ENCODE peak calls at places on chromosomes 11 and 22, in four cellular contexts. One of them, this sample, is unnamed.

GRCh38 chr22:35352214-35353111 is 28.4 kb upstream of the HMOX1 start:
- DNase-seq in fibroblast of the aortic adventitia: no peak
- DNase-seq in colonic mucosa: peak; percentile 47
- DNase-seq in HL-60: peak; percentile 46
- DNase-seq in this sample: no peak

GRCh38 chr11:74611369-74611861 is 19.0 kb downstream of the POLD3 start:
- DNase-seq in HL-60: no peak
- DNase-seq in fibroblast of the aortic adventitia: peak; percentile 91
- DNase-seq in colonic mucosa: no peak
- DNase-seq in this sample: peak; percentile 84

GRCh38 chr11:15852179-15852578 is 504.2 kb downstream of the SOX6 start:
- DNase-seq in fibroblast of the aortic adventitia: peak; percentile 17
- DNase-seq in colonic mucosa: no peak
- DNase-seq in HL-60: no peak
- DNase-seq in this sample: no peak

GRCh38 chr11:122441702-122442092 is 213.8 kb upstream of the UBASH3B start:
- DNase-seq in colonic mucosa: no peak
- DNase-seq in fibroblast of the aortic adventitia: peak; percentile 16
- DNase-seq in HL-60: no peak
- DNase-seq in this sample: peak; percentile 7

GRCh38 chr11:96107143-96107829 is 183.4 kb upstream of the MTMR2 start:
- DNase-seq in HL-60: no peak
- DNase-seq in fibroblast of the aortic adventitia: no peak
- DNase-seq in colonic mucosa: no peak
- DNase-seq in this sample: no peak

GRCh38 chr11:111206472-111206871 is 39.1 kb upstream of the POU2AF2 start:
- DNase-seq in colonic mucosa: no peak
- DNase-seq in HL-60: no peak
- DNase-seq in fibroblast of the aortic adventitia: peak; percentile 89
- DNase-seq in this sample: peak; percentile 87

GRCh38 chr11:122852071-122852831 is 14.0 kb downstream of the CRTAM start:
- DNase-seq in colonic mucosa: no peak
- DNase-seq in fibroblast of the aortic adventitia: peak; percentile 10
- DNase-seq in HL-60: no peak
- DNase-seq in this sample: no peak

GRCh38 chr22:24975813-24976341 is 23.4 kb downstream of the KIAA1671 start:
- DNase-seq in fibroblast of the aortic adventitia: peak; percentile 62
- DNase-seq in colonic mucosa: no peak
- DNase-seq in HL-60: no peak
- DNase-seq in this sample: peak; percentile 39

GRCh38 chr22:39135092-39135896 is 17.2 kb downstream of the CBX7 start:
- DNase-seq in HL-60: peak; percentile 49
- DNase-seq in fibroblast of the aortic adventitia: no peak
- DNase-seq in colonic mucosa: no peak
- DNase-seq in this sample: peak; percentile 39

GRCh38 chr11:119056397-119056999 is 507 bp downstream of the HYOU1 start:
- DNase-seq in fibroblast of the aortic adventitia: no peak
- DNase-seq in HL-60: peak; percentile 14
- DNase-seq in colonic mucosa: peak; percentile 56
- DNase-seq in this sample: peak; percentile 7

GRCh38 chr11:67364783-67365525 is 8.4 kb downstream of the CLCF1 start:
- DNase-seq in colonic mucosa: no peak
- DNase-seq in fibroblast of the aortic adventitia: no peak
- DNase-seq in HL-60: no peak
- DNase-seq in this sample: no peak

GRCh38 chr11:17314232-17314547 is 37.4 kb upstream of the NCR3LG1 start:
- DNase-seq in HL-60: no peak
- DNase-seq in colonic mucosa: no peak
- DNase-seq in fibroblast of the aortic adventitia: peak; percentile 89
- DNase-seq in this sample: peak; percentile 84

GRCh38 chr11:19869466-19869865 is 156.8 kb downstream of the NAV2 start:
- DNase-seq in HL-60: no peak
- DNase-seq in colonic mucosa: no peak
- DNase-seq in fibroblast of the aortic adventitia: no peak
- DNase-seq in this sample: no peak

GRCh38 chr11:94635072-94635471 is 67.9 kb downstream of the PIWIL4 start:
- DNase-seq in colonic mucosa: no peak
- DNase-seq in fibroblast of the aortic adventitia: no peak
- DNase-seq in HL-60: no peak
- DNase-seq in this sample: no peak

GRCh38 chr22:50604623-50605348 is 4.2 kb downstream of the MAPK8IP2 start:
- DNase-seq in colonic mucosa: no peak
- DNase-seq in fibroblast of the aortic adventitia: no peak
- DNase-seq in HL-60: no peak
- DNase-seq in this sample: no peak

GRCh38 chr11:87144266-87144665 is 106.5 kb downstream of the TMEM135 start:
- DNase-seq in colonic mucosa: no peak
- DNase-seq in fibroblast of the aortic adventitia: no peak
- DNase-seq in HL-60: no peak
- DNase-seq in this sample: no peak

GRCh38 chr22:30196141-30196866 is 50.3 kb downstream of the LIF start:
- DNase-seq in colonic mucosa: peak; percentile 65
- DNase-seq in fibroblast of the aortic adventitia: peak; percentile 100
- DNase-seq in HL-60: peak; percentile 85
- DNase-seq in this sample: peak; percentile 99

GRCh38 chr11:62926669-62927455 is 5.7 kb upstream of the CHRM1 start:
- DNase-seq in HL-60: no peak
- DNase-seq in colonic mucosa: no peak
- DNase-seq in fibroblast of the aortic adventitia: no peak
- DNase-seq in this sample: no peak

GRCh38 chr11:62933285-62933684 is 12.1 kb upstream of the CHRM1 start:
- DNase-seq in fibroblast of the aortic adventitia: no peak
- DNase-seq in colonic mucosa: peak; percentile 46
- DNase-seq in HL-60: no peak
- DNase-seq in this sample: no peak

GRCh38 chr11:62928011-62928410 is 6.8 kb upstream of the CHRM1 start:
- DNase-seq in fibroblast of the aortic adventitia: no peak
- DNase-seq in colonic mucosa: no peak
- DNase-seq in HL-60: no peak
- DNase-seq in this sample: no peak

GRCh38 chr11:62931501-62932278 is 10.5 kb upstream of the CHRM1 start:
- DNase-seq in fibroblast of the aortic adventitia: no peak
- DNase-seq in colonic mucosa: no peak
- DNase-seq in HL-60: no peak
- DNase-seq in this sample: no peak

GRCh38 chr11:62930157-62930556 is 9.0 kb upstream of the CHRM1 start:
- DNase-seq in colonic mucosa: no peak
- DNase-seq in HL-60: no peak
- DNase-seq in fibroblast of the aortic adventitia: no peak
- DNase-seq in this sample: no peak
- TF ChIP-seq CTCF in colonic mucosa: no peak
- TF ChIP-seq CTCF in HL-60: no peak
- TF ChIP-seq CTCF in fibroblast of the aortic adventitia: no peak
- TF ChIP-seq CTCF in this sample: no peak

DNA sequence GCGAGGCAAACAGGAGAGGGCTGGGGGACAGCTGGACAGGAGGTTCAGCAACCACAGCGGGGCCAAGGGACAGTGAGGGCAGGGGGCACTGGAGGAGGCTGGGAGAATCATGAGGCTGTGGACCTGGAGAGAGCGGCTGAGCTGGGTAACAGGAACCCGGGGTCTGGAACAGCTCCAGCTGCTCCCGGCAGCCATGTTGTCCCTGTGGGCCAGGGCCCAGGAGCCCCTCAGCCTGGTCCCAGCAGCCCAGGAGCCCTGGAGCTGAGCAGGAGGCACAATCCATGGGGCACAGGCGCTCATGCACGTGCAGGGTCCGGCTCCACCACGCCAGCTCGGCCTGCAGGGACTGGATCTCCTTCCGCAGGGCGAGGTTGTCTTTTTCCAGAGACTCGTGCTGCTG is 7.4 kb downstream of the BATF2 start:
- DNase-seq in HL-60: no peak
- DNase-seq in colonic mucosa: no peak
- DNase-seq in fibroblast of the aortic adventitia: no peak
- DNase-seq in this sample: no peak
- H3K4me3 ChIP-seq in HL-60: no peak overlapping the region
- H3K4me3 ChIP-seq in colonic mucosa: no peak overlapping the region
- H3K4me3 ChIP-seq in fibroblast of the aortic adventitia: no peak overlapping the region
- H3K4me3 ChIP-seq in this sample: no peak overlapping the region

GRCh38 chr11:101390539-101390938 is 193.3 kb downstream of the TRPC6 start:
- DNase-seq in colonic mucosa: no peak
- DNase-seq in HL-60: no peak
- DNase-seq in fibroblast of the aortic adventitia: peak; percentile 10
- DNase-seq in this sample: peak; percentile 12
- TF ChIP-seq CTCF in colonic mucosa: no peak
- TF ChIP-seq CTCF in HL-60: no peak
- TF ChIP-seq CTCF in fibroblast of the aortic adventitia: peak; percentile 17
- TF ChIP-seq CTCF in this sample: peak; percentile 15

GRCh38 chr11:46736615-46737014 is 17.6 kb downstream of the F2 start:
- DNase-seq in fibroblast of the aortic adventitia: no peak
- DNase-seq in HL-60: no peak
- DNase-seq in colonic mucosa: no peak
- DNase-seq in this sample: no peak
- H3K4me3 ChIP-seq in fibroblast of the aortic adventitia: no peak overlapping the region
- H3K4me3 ChIP-seq in HL-60: no peak overlapping the region
- H3K4me3 ChIP-seq in colonic mucosa: no peak overlapping the region
- H3K4me3 ChIP-seq in this sample: no peak overlapping the region

GRCh38 chr22:22359465-22359864 is 114.9 kb downstream of the VPREB1 start:
- DNase-seq in fibroblast of the aortic adventitia: no peak
- DNase-seq in colonic mucosa: no peak
- DNase-seq in HL-60: no peak
- DNase-seq in this sample: no peak

GRCh38 chr22:22358136-22358535 is 113.5 kb downstream of the VPREB1 start:
- DNase-seq in fibroblast of the aortic adventitia: no peak
- DNase-seq in HL-60: no peak
- DNase-seq in colonic mucosa: no peak
- DNase-seq in this sample: no peak

GRCh38 chr22:22355233-22355834 is 110.7 kb downstream of the VPREB1 start:
- DNase-seq in fibroblast of the aortic adventitia: no peak
- DNase-seq in HL-60: no peak
- DNase-seq in colonic mucosa: no peak
- DNase-seq in this sample: no peak

GRCh38 chr22:22358686-22359085 is 114.1 kb downstream of the VPREB1 start:
- DNase-seq in HL-60: no peak
- DNase-seq in fibroblast of the aortic adventitia: no peak
- DNase-seq in colonic mucosa: no peak
- DNase-seq in this sample: no peak

DNA sequence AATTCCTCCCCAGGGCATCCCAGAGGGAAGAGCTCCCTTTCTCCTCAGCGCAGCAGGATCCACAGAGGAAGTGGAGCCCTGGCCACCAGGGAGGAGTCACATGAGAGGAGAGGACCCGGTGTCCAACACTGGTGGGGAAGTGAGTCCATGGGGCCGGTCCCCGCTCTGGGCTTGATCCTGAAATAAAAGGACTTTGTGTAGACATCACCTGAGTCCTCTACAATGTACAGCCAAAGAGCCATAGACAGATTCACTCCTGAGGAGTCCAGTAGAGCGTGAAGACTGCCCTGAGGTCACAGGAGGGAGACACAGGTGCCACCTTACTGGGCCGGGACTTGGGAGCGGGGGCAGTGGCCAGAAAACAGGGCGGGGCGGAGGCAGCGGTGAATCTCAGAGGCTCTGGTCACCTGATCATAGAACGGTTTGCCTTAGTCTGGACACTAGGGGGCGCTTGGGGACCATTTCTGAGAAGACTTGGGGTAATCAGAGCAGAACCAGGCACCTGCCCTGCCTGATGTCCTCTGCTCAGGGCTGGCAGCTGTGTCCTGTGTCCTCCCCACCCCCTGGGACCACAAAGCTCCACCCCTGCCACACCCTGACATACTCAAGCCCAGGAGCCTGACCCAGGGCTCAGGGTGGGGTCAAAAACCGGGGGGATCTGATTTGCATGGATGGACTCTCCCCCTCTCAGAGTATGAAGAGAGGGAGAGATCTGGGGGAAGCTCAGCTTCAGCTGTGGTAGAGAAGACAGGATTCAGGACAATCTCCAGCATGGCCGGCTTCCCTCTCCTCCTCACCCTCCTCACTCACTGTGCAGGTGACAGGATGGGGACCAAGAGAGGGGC is 112.7 kb downstream of the VPREB1 start:
- DNase-seq in HL-60: peak; percentile 82
- DNase-seq in fibroblast of the aortic adventitia: peak; percentile 71
- DNase-seq in colonic mucosa: peak; percentile 86
- DNase-seq in this sample: peak; percentile 79
- TF ChIP-seq CTCF in HL-60: peak; percentile 50
- TF ChIP-seq CTCF in fibroblast of the aortic adventitia: peak; percentile 80
- TF ChIP-seq CTCF in colonic mucosa: peak; percentile 43
- TF ChIP-seq CTCF in this sample: peak; percentile 74

GRCh38 chr11:99370557-99371200 is 349.9 kb downstream of the CNTN5 start:
- DNase-seq in colonic mucosa: no peak
- DNase-seq in fibroblast of the aortic adventitia: peak; percentile 3
- DNase-seq in HL-60: no peak
- DNase-seq in this sample: peak; percentile 73
- H3K4me3 ChIP-seq in colonic mucosa: no peak overlapping the region
- H3K4me3 ChIP-seq in fibroblast of the aortic adventitia: no peak overlapping the region
- H3K4me3 ChIP-seq in HL-60: no peak overlapping the region
- H3K4me3 ChIP-seq in this sample: no peak overlapping the region

DNA sequence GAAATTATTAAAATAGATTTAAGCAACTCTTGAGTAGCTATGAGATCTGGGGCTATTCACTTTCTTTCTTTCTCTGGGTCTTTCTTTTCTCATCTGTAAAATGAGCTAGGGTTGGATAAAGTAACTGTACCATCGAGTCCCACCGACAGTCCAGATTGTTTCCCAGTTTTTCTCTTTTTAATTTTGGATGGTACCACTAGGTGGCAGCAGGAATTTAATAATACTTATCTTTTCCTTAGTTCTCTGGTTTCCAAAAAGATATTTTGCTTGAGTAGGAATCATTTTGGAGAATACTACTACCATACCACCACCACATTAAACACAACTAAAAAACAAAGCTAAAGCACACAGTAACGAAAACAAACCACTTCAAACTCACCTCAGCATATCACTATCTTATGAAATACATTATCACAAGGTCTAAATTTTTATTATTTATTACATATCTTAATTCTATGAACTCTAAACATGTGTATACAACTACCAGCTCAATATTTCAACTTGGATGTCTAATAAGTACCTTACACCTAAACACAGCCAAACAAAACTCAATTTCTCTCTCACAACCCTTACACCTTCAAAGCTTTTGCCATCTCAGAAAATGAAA is 584.0 kb downstream of the KCNA4 start:
- DNase-seq in HL-60: no peak
- DNase-seq in colonic mucosa: no peak
- DNase-seq in fibroblast of the aortic adventitia: peak; percentile 42
- DNase-seq in this sample: peak; percentile 45
- TF ChIP-seq CTCF in HL-60: no peak
- TF ChIP-seq CTCF in colonic mucosa: no peak
- TF ChIP-seq CTCF in fibroblast of the aortic adventitia: peak; percentile 57
- TF ChIP-seq CTCF in this sample: peak; percentile 46

DNA sequence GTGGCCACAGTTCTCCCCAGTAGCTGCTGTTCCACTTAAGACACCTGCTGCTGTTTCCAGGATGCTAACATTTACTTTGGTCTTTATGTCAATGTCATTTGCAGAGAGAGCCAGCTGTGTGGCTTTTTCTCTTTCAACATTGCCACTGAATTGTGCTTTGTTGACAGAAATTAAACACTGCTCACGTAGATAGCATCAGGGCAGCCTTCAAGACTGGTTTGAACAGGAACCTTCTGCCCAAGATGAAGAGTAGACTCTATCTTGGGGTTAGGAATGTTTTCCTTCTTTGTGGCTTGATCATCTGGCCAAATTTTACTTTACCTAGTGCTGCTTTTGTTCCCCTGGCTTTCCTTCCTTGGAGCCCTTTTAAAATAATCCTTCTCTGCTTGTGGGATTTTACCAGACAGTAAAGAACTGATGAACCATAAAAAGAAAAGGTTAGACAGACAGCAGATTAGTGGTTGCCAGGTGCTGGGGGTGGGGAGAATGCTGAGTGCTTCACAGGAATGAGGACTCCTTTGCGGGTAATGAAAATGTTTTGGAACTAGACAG is 22.6 kb upstream of the XBP1 start:
- DNase-seq in colonic mucosa: peak; percentile 73
- DNase-seq in HL-60: no peak
- DNase-seq in fibroblast of the aortic adventitia: no peak
- DNase-seq in this sample: no peak
- H3K4me3 ChIP-seq in colonic mucosa: no peak overlapping the region
- H3K4me3 ChIP-seq in HL-60: no peak overlapping the region
- H3K4me3 ChIP-seq in fibroblast of the aortic adventitia: no peak overlapping the region
- H3K4me3 ChIP-seq in this sample: no peak overlapping the region